ENCODE peak calls at places on chromosome 11, in nine cellular contexts. One of them, this sample, is unnamed.

GRCh38 chr11:67311556-67312082 is 8.3 kb downstream of the SSH3 start:
- DNase-seq in breast epithelium: peak; percentile 42
- DNase-seq in astrocyte: no peak
- DNase-seq in lower lobe of right lung: no peak
- DNase-seq in colonic mucosa: no peak
- DNase-seq in body of pancreas: no peak
- DNase-seq in activated CD8-positive, alpha-beta memory T cell treated with anti-CD3 and anti-CD28 coated beads for 1 hour: no peak
- DNase-seq in GM13976: no peak
- DNase-seq in KG1: no peak
- DNase-seq in this sample: no peak

GRCh38 chr11:126669416-126669815 is 313.9 kb downstream of the ST3GAL4 start:
- DNase-seq in breast epithelium: no peak
- DNase-seq in astrocyte: peak; percentile 61
- DNase-seq in lower lobe of right lung: no peak
- DNase-seq in colonic mucosa: no peak
- DNase-seq in body of pancreas: no peak
- DNase-seq in activated CD8-positive, alpha-beta memory T cell treated with anti-CD3 and anti-CD28 coated beads for 1 hour: no peak
- DNase-seq in GM13976: no peak
- DNase-seq in KG1: no peak
- DNase-seq in this sample: no peak

GRCh38 chr11:44333271-44334218 is 23.6 kb upstream of the ALX4 start:
- DNase-seq in breast epithelium: no peak
- DNase-seq in astrocyte: no peak
- DNase-seq in lower lobe of right lung: no peak
- DNase-seq in colonic mucosa: no peak
- DNase-seq in body of pancreas: no peak
- DNase-seq in activated CD8-positive, alpha-beta memory T cell treated with anti-CD3 and anti-CD28 coated beads for 1 hour: no peak
- DNase-seq in GM13976: no peak
- DNase-seq in KG1: no peak
- DNase-seq in this sample: no peak

GRCh38 chr11:12792590-12792989 is 118.4 kb downstream of the TEAD1 start:
- DNase-seq in breast epithelium: no peak
- DNase-seq in astrocyte: peak; percentile 68
- DNase-seq in lower lobe of right lung: no peak
- DNase-seq in colonic mucosa: no peak
- DNase-seq in body of pancreas: no peak
- DNase-seq in activated CD8-positive, alpha-beta memory T cell treated with anti-CD3 and anti-CD28 coated beads for 1 hour: no peak
- DNase-seq in GM13976: no peak
- DNase-seq in KG1: no peak
- DNase-seq in this sample: no peak

GRCh38 chr11:46286789-46287188 is 9.3 kb downstream of the CREB3L1 start:
- DNase-seq in breast epithelium: no peak
- DNase-seq in astrocyte: no peak
- DNase-seq in lower lobe of right lung: no peak
- DNase-seq in colonic mucosa: no peak
- DNase-seq in body of pancreas: no peak
- DNase-seq in activated CD8-positive, alpha-beta memory T cell treated with anti-CD3 and anti-CD28 coated beads for 1 hour: no peak
- DNase-seq in GM13976: no peak
- DNase-seq in KG1: no peak
- DNase-seq in this sample: no peak

GRCh38 chr11:35148163-35148562 is 9.2 kb downstream of the CD44 start:
- DNase-seq in breast epithelium: no peak
- DNase-seq in astrocyte: no peak
- DNase-seq in lower lobe of right lung: no peak
- DNase-seq in colonic mucosa: no peak
- DNase-seq in body of pancreas: no peak
- DNase-seq in activated CD8-positive, alpha-beta memory T cell treated with anti-CD3 and anti-CD28 coated beads for 1 hour: no peak
- DNase-seq in GM13976: no peak
- DNase-seq in KG1: no peak
- DNase-seq in this sample: no peak

GRCh38 chr11:94597896-94598295 is 30.7 kb downstream of the PIWIL4 start:
- DNase-seq in breast epithelium: no peak
- DNase-seq in astrocyte: no peak
- DNase-seq in lower lobe of right lung: no peak
- DNase-seq in colonic mucosa: no peak
- DNase-seq in body of pancreas: no peak
- DNase-seq in activated CD8-positive, alpha-beta memory T cell treated with anti-CD3 and anti-CD28 coated beads for 1 hour: no peak
- DNase-seq in GM13976: no peak
- DNase-seq in KG1: no peak
- DNase-seq in this sample: no peak

GRCh38 chr11:2774173-2775082 is 74.6 kb upstream of the KCNQ1OT1 start:
- DNase-seq in breast epithelium: peak; percentile 11
- DNase-seq in astrocyte: no peak
- DNase-seq in lower lobe of right lung: peak; percentile 23
- DNase-seq in colonic mucosa: peak; percentile 14
- DNase-seq in body of pancreas: peak; percentile 7
- DNase-seq in activated CD8-positive, alpha-beta memory T cell treated with anti-CD3 and anti-CD28 coated beads for 1 hour: no peak
- DNase-seq in GM13976: no peak
- DNase-seq in KG1: no peak
- DNase-seq in this sample: no peak

GRCh38 chr11:14587203-14587602 is 56.4 kb upstream of the PDE3B start:
- DNase-seq in breast epithelium: no peak
- DNase-seq in astrocyte: no peak
- DNase-seq in lower lobe of right lung: no peak
- DNase-seq in colonic mucosa: no peak
- DNase-seq in body of pancreas: no peak
- DNase-seq in activated CD8-positive, alpha-beta memory T cell treated with anti-CD3 and anti-CD28 coated beads for 1 hour: no peak
- DNase-seq in GM13976: no peak
- DNase-seq in KG1: no peak
- DNase-seq in this sample: no peak

This sample was measured in left ventricle myocardium superior.